ENCODE peak calls at places on chromosome 19, in six cellular contexts. B, Y, K, N, I and M are unnamed samples.

GRCh38 chr19:8655340-8655709 is 24.9 kb downstream of the NFILZ start:
- DNase-seq in B (no peak), Y (no peak), K (no peak), N (no peak), I (no peak), M (no peak)

GRCh38 chr19:10431943-10432735 is 11.8 kb downstream of the PDE4A start:
- DNase-seq in B (no peak), Y (peak; percentile 89), K (no peak), N (no peak), I (no peak), M (no peak)

GRCh38 chr19:9702186-9702585 is 27.3 kb upstream of the ZNF562 start:
- DNase-seq in B (no peak), Y (no peak), K (no peak), N (no peak), I (no peak), M (no peak)

GRCh38 chr19:36418287-36419001 is at the start of gene ZFP82:
- DNase-seq in B (peak; percentile 37), Y (peak; percentile 75), K (peak; percentile 90), N (peak; percentile 62), I (peak; percentile 54), M (peak; percentile 78)

GRCh38 chr19:55716531-55716930 is 21.7 kb downstream of the NLRP9 start:
- DNase-seq in B (no peak), Y (no peak), K (no peak), N (no peak), I (no peak), M (no peak)

GRCh38 chr19:33734913-33735312 is 61.8 kb upstream of the KCTD15 start:
- DNase-seq in B (no peak), Y (no peak), K (no peak), N (no peak), I (no peak), M (no peak)

GRCh38 chr19:24078688-24079087 is 8.3 kb upstream of the ZNF254 start:
- DNase-seq in B (no peak), Y (no peak), K (no peak), N (peak; percentile 10), I (no peak), M (no peak)

GRCh38 chr19:49441210-49441959 is at the start of gene SLC17A7:
- DNase-seq in B (no peak), Y (peak; percentile 74), K (peak; percentile 66), N (no peak), I (no peak), M (peak; percentile 69)

GRCh38 chr19:3784607-3785463 is 1.3 kb downstream of the MATK start:
- DNase-seq in B (no peak), Y (no peak), K (no peak), N (no peak), I (no peak), M (no peak)

GRCh38 chr19:39967561-39967960 is 3.4 kb upstream of the PSMC4 start:
- DNase-seq in B (no peak), Y (no peak), K (no peak), N (no peak), I (no peak), M (no peak)

GRCh38 chr19:48544856-48545750 is 6.9 kb upstream of the SULT2B1 start:
- DNase-seq in B (no peak), Y (no peak), K (no peak), N (no peak), I (no peak), M (no peak)

GRCh38 chr19:5960005-5961001 is 17.6 kb downstream of the RANBP3 start:
- DNase-seq in B (no peak), Y (no peak), K (no peak), N (no peak), I (peak; percentile 61), M (no peak)

GRCh38 chr19:33677745-33678426 is 56.1 kb downstream of the CHST8 start:
- DNase-seq in B (no peak), Y (peak; percentile 6), K (no peak), N (no peak), I (no peak), M (no peak)

GRCh38 chr19:51433092-51433491 is 15.7 kb upstream of the SIGLEC10 start:
- DNase-seq in B (no peak), Y (no peak), K (no peak), N (no peak), I (no peak), M (no peak)

GRCh38 chr19:49441960-49442350 is 628 bp upstream of the SLC17A7 start:
- DNase-seq in B (no peak), Y (no peak), K (no peak), N (no peak), I (no peak), M (no peak)

GRCh38 chr19:44850641-44851109 is 4.6 kb downstream of the NECTIN2 start:
- DNase-seq in B (no peak), Y (no peak), K (no peak), N (no peak), I (no peak), M (no peak)

GRCh38 chr19:35291916-35292315 is at the start of gene MAG:
- DNase-seq in B (no peak), Y (no peak), K (no peak), N (no peak), I (no peak), M (no peak)

GRCh38 chr19:4534836-4535658 is at the start of gene PLIN5:
- DNase-seq in B (peak; percentile 3), Y (peak; percentile 95), K (peak; percentile 64), N (peak; percentile 54), I (peak; percentile 80), M (peak; percentile 77)

GRCh38 chr19:17234911-17235617 is 9.0 kb downstream of the OCEL1 start:
- DNase-seq in B (no peak), Y (peak; percentile 90), K (peak; percentile 73), N (no peak), I (no peak), M (peak; percentile 67)

GRCh38 chr19:21463449-21464105 is 41.8 kb upstream of the ZNF429 start:
- DNase-seq in B (no peak), Y (peak; percentile 89), K (no peak), N (peak; percentile 75), I (no peak), M (no peak)

DNA sequence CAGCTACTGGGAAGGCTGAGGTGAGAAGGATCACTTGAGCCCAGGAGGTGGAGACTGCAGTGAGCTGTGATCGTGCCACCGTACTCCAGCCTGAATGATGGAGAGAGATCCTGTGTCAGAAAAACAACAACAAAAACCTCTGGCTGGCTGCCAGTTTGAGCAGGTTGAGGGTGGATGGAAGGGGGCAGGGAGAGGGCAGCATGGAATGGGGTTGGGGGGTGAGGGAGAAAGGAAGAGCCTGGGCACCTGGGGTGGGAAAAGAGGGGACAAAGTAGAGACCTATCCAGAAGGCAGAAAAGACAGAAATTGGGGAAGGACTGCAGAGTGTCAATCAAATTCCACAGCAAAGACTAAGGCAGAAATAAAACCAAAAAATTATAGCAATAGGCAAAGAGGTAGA is 4.7 kb downstream of the SLC1A5 start:
- DNase-seq in B (no peak), Y (no peak), K (no peak), N (no peak), I (no peak), M (no peak)
- TF ChIP-seq POLR2A in B (no peak), Y (no peak), K (no peak), N (no peak), I (no peak), M (no peak)

GRCh38 chr19:47161876-47162489 is 31.3 kb downstream of the SAE1 start:
- DNase-seq in B (no peak), Y (no peak), K (no peak), N (no peak), I (no peak), M (no peak)
- TF ChIP-seq TAF1 in B (no peak), Y (no peak), K (no peak), N (no peak), I (no peak), M (no peak)

GRCh38 chr19:15332311-15332996 is at the start of gene BRD4:
- DNase-seq in B (no peak), Y (peak; percentile 80), K (peak; percentile 72), N (no peak), I (no peak), M (peak; percentile 77)
- TF ChIP-seq POLR2AphosphoS5 in B (no peak), Y (no peak), K (peak; percentile 64), N (no peak), I (peak; percentile 43), M (no peak)

GRCh38 chr19:29666634-29667389 is 1.6 kb downstream of the PLEKHF1 start:
- DNase-seq in B (no peak), Y (peak; percentile 58), K (no peak), N (no peak), I (peak; percentile 55), M (no peak)

GRCh38 chr19:29665826-29666633 is 769 bp downstream of the PLEKHF1 start:
- DNase-seq in B (no peak), Y (peak; percentile 33), K (no peak), N (no peak), I (no peak), M (no peak)

GRCh38 chr19:29663861-29664752 is 1.2 kb upstream of the PLEKHF1 start:
- DNase-seq in B (no peak), Y (no peak), K (no peak), N (no peak), I (no peak), M (no peak)

GRCh38 chr19:29664753-29665214 is 477 bp upstream of the PLEKHF1 start:
- DNase-seq in B (no peak), Y (no peak), K (no peak), N (no peak), I (no peak), M (no peak)

GRCh38 chr19:29665215-29665825 is at the start of gene PLEKHF1:
- DNase-seq in B (no peak), Y (peak; percentile 93), K (peak; percentile 95), N (no peak), I (peak; percentile 58), M (peak; percentile 97)
- TF ChIP-seq POLR2A in B (peak; percentile 73), Y (peak; percentile 71), K (no peak), N (no peak), I (no peak), M (peak; percentile 41)